ENCODE peak calls at places on chromosomes 16 and 17, in seven cellular contexts. L, P, I, Z, K, W and X are unnamed samples.

GRCh38 chr16:85144026-85144915 is 32.0 kb upstream of the CIBAR2 start:
- DNase-seq in I (no peak), K (no peak), Z (no peak), W (no peak), P (no peak), L (no peak), X (no peak)

GRCh38 chr17:56292628-56293027 is 139.4 kb downstream of the ANKFN1 start:
- DNase-seq in W (no peak), K (no peak), Z (no peak), L (no peak), I (no peak), P (no peak), X (no peak)

GRCh38 chr17:1949754-1950153 is 75.4 kb downstream of the RTN4RL1 start:
- DNase-seq in W (no peak), K (no peak), I (no peak), L (no peak), P (no peak), Z (no peak), X (no peak)

GRCh38 chr17:39001703-39002637 is 34.8 kb upstream of the FBXO47 start:
- DNase-seq in Z (peak; percentile 51), L (no peak), W (peak; percentile 96), I (peak; percentile 48), P (peak; percentile 52), K (no peak), X (peak; percentile 54)

GRCh38 chr17:31373150-31374082 is 18.1 kb upstream of the RAB11FIP4 start:
- DNase-seq in Z (no peak), I (no peak), P (no peak), W (no peak), K (no peak), L (no peak), X (no peak)

GRCh38 chr17:80992077-80992947 is 671 bp downstream of the CHMP6 start:
- DNase-seq in P (peak; percentile 23), W (peak; percentile 85), L (no peak), Z (peak; percentile 33), I (no peak), K (peak; percentile 59), X (no peak)

GRCh38 chr16:23877107-23878070 is 41.6 kb downstream of the PRKCB start:
- DNase-seq in K (no peak), P (no peak), W (no peak), I (no peak), L (no peak), Z (no peak), X (no peak)

GRCh38 chr17:67374329-67375053 is 2.6 kb upstream of the PITPNC1 start:
- DNase-seq in L (peak; percentile 87), K (peak; percentile 88), P (peak; percentile 87), W (peak; percentile 97), I (peak; percentile 92), Z (peak; percentile 86), X (peak; percentile 94)

GRCh38 chr17:48541036-48541573 is 3.8 kb downstream of the HOXB2 start:
- DNase-seq in K (no peak), I (no peak), Z (no peak), W (no peak), L (no peak), P (no peak), X (no peak)

GRCh38 chr16:79047337-79047736 is 553.2 kb downstream of the MAF start:
- DNase-seq in K (no peak), L (peak; percentile 12), Z (no peak), W (no peak), P (no peak), I (no peak), X (no peak)

GRCh38 chr16:5415123-5415522 is 317.5 kb upstream of the EEF2KMT start:
- DNase-seq in W (no peak), Z (no peak), I (no peak), L (no peak), P (no peak), K (no peak), X (no peak)

GRCh38 chr16:87552072-87552718 is 50.1 kb upstream of the JPH3 start:
- DNase-seq in Z (no peak), K (no peak), L (no peak), P (no peak), I (no peak), W (no peak), X (no peak)

DNA sequence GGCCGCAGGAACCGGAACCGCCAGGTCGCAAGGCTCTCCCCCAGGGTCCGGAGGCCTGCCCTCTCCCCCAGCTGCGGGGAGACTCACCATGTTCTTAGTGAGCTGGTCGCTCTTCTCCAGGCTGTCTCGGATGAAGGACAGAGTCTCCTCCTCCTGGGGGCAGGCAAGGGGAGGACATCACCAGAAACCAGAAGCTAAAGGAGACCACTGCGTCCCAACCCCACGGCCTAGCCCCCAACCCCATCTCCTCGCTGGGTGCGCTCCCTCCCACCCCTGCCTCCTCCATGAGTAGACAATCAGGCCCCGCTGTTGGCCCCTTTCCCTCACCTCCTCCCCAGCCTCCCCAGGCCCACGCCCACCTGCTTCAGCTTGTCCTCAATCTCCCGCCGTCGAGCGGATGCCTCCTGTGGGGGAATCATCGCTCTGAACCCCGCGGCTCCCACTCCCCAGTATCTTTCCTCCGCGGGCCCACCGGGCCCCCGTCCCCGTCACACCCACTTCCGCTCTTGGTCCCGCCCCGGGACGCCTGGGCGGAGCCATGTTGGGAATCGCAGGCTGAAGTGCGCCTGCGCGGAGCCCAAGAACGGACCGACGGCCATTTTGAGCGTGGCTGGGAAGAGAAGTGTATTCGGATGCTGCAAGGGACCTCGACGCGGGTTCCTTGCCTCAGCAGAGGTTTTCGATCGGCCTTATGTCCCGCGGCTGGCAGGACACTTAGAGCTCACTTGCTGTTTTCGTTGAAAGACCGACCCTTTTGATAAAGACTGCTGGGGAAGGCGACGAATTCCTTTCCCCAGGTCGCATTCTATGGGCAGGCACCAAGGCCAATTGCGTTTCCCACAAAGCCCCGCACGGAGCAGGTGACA is at the start of gene EXOC7:
- DNase-seq in K (peak; percentile 94), L (peak; percentile 95), I (peak; percentile 94), P (peak; percentile 94), W (peak; percentile 98), Z (peak; percentile 93), X (peak; percentile 94)
- TF ChIP-seq POLR2A in K (peak; percentile 34), L (peak; percentile 85), I (no peak), P (peak; percentile 75), W (no peak), Z (peak; percentile 54), X (peak; percentile 33)

GRCh38 chr17:72119963-72120877 is 600 bp upstream of the SOX9 start:
- DNase-seq in W (peak; percentile 89), L (peak; percentile 59), P (peak; percentile 53), Z (peak; percentile 63), I (peak; percentile 52), K (peak; percentile 73), X (peak; percentile 42)

GRCh38 chr17:72119280-72119962 is 1.4 kb upstream of the SOX9 start:
- DNase-seq in W (no peak), Z (no peak), I (no peak), L (no peak), K (no peak), P (no peak), X (no peak)

GRCh38 chr17:72122002-72122310 is 1.1 kb downstream of the SOX9 start:
- DNase-seq in I (no peak), K (no peak), L (peak; percentile 65), W (peak; percentile 84), Z (no peak), P (no peak), X (no peak)

GRCh38 chr17:72121164-72122001 is 563 bp downstream of the SOX9 start:
- DNase-seq in K (peak; percentile 71), Z (peak; percentile 61), I (peak; percentile 50), L (peak; percentile 60), P (peak; percentile 42), W (peak; percentile 87), X (no peak)

GRCh38 chr17:72120878-72121163 is at the start of gene SOX9:
- DNase-seq in K (peak; percentile 86), L (peak; percentile 100), W (peak; percentile 96), P (peak; percentile 91), Z (peak; percentile 96), I (peak; percentile 92), X (peak; percentile 67)
- TF ChIP-seq POLR2A in K (peak; percentile 90), L (peak; percentile 94), W (no peak), P (peak; percentile 97), Z (peak; percentile 99), I (no peak), X (peak; percentile 65)

GRCh38 chr16:67188798-67189197 is 1.1 kb downstream of the EXOC3L1 start:
- DNase-seq in P (no peak), I (no peak), W (no peak), L (no peak), Z (no peak), K (no peak), X (no peak)

GRCh38 chr16:67191995-67192681 is at the start of gene E2F4:
- DNase-seq in Z (peak; percentile 92), L (peak; percentile 90), P (peak; percentile 93), I (peak; percentile 93), K (peak; percentile 93), W (peak; percentile 97), X (peak; percentile 94)

GRCh38 chr16:67191410-67191994 is 453 bp upstream of the E2F4 start:
- DNase-seq in P (no peak), L (no peak), W (no peak), Z (no peak), I (no peak), K (no peak), X (no peak)

GRCh38 chr16:67190041-67190440 is at the start of gene EXOC3L1:
- DNase-seq in Z (no peak), W (no peak), P (no peak), K (no peak), I (no peak), L (no peak), X (no peak)

GRCh38 chr16:67190448-67191399 is 788 bp upstream of the EXOC3L1 start:
- DNase-seq in W (no peak), I (no peak), L (no peak), K (no peak), P (no peak), Z (no peak), X (no peak)
- TF ChIP-seq POLR2A in W (no peak), I (no peak), L (no peak), K (no peak), P (no peak), Z (no peak), X (no peak)

GRCh38 chr16:11964761-11965539 is at the start of gene TNFRSF17:
- DNase-seq in Z (no peak), P (peak; percentile 13), I (no peak), K (no peak), W (no peak), L (no peak), X (no peak)

GRCh38 chr16:11967195-11967911 is 2.3 kb downstream of the TNFRSF17 start:
- DNase-seq in W (no peak), P (no peak), L (no peak), I (no peak), Z (no peak), K (no peak), X (no peak)

GRCh38 chr16:11968577-11968976 is 3.6 kb downstream of the TNFRSF17 start:
- DNase-seq in Z (no peak), L (no peak), I (no peak), W (no peak), P (no peak), K (no peak), X (no peak)

GRCh38 chr16:11963706-11964105 is 1.3 kb upstream of the TNFRSF17 start:
- DNase-seq in Z (no peak), P (no peak), L (no peak), K (no peak), I (no peak), W (peak; percentile 50), X (no peak)

DNA sequence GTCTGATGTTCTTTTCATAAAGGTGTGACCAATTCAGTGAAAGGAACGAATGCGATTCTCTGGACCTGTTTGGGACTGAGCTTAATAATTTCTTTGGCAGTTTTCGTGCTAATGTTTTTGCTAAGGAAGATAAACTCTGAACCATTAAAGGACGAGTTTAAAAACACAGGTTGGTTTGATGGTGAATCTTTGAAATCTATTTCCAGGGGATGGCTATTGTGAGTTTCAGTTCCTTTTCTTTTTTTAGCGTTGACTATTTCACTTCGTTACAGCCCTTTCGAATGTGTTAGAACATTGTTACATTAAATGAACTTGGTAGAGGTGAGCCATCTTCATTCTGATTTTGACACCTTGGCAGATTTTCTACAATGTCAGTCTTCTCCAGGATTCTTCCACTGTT is 1.2 kb downstream of the TNFRSF17 start:
- DNase-seq in L (no peak), I (no peak), K (no peak), Z (no peak), W (no peak), P (no peak), X (no peak)
- TF ChIP-seq POLR2A in L (no peak), I (no peak), K (no peak), Z (no peak), W (no peak), P (no peak), X (no peak)